ENCODE peak calls at places on chromosomes 3 and 15, in five cellular contexts. Z, Q, V, Y and H are unnamed samples.

GRCh38 chr3:9676780-9677179 is 26.9 kb upstream of the CPNE9 start:
- DNase-seq in Z (no peak), Q (no peak), V (no peak), Y (no peak), H (no peak)

GRCh38 chr3:106811376-106811775 is 565.9 kb upstream of the CCDC54 start:
- DNase-seq in Z (peak; percentile 91), Q (no peak), V (no peak), Y (no peak), H (no peak)

GRCh38 chr3:4290272-4290893 is 12.8 kb upstream of the SETMAR start:
- DNase-seq in Z (peak; percentile 18), Q (peak; percentile 55), V (peak; percentile 34), Y (no peak), H (peak; percentile 34)

GRCh38 chr15:62719316-62719715 is 323.2 kb upstream of the TPM1 start:
- DNase-seq in Z (peak; percentile 61), Q (no peak), V (no peak), Y (no peak), H (no peak)

GRCh38 chr3:172836390-172836997 is 86.0 kb downstream of the ECT2 start:
- DNase-seq in Z (peak; percentile 23), Q (peak; percentile 84), V (no peak), Y (no peak), H (no peak)

GRCh38 chr3:13158871-13159270 is 85.6 kb upstream of the IQSEC1 start:
- DNase-seq in Z (no peak), Q (no peak), V (no peak), Y (peak; percentile 12), H (no peak)

GRCh38 chr3:13665582-13666226 is 116.8 kb downstream of the FBLN2 start:
- DNase-seq in Z (no peak), Q (no peak), V (no peak), Y (no peak), H (no peak)

GRCh38 chr3:23376516-23377248 is 173.6 kb downstream of the UBE2E2 start:
- DNase-seq in Z (no peak), Q (no peak), V (no peak), Y (no peak), H (no peak)

GRCh38 chr3:10170915-10171478 is 6.3 kb downstream of the IRAK2 start:
- DNase-seq in Z (peak; percentile 17), Q (no peak), V (no peak), Y (no peak), H (no peak)

GRCh38 chr15:26790118-26790517 is 17.3 kb upstream of the GABRB3 start:
- DNase-seq in Z (no peak), Q (no peak), V (no peak), Y (no peak), H (no peak)

GRCh38 chr3:149555941-149556340 is 81.4 kb downstream of the TM4SF4 start:
- DNase-seq in Z (peak; percentile 83), Q (no peak), V (no peak), Y (no peak), H (no peak)

GRCh38 chr15:93882779-93883178 is 348.6 kb upstream of the MCTP2 start:
- DNase-seq in Z (no peak), Q (no peak), V (no peak), Y (no peak), H (no peak)

GRCh38 chr3:192851821-192852352 is 65.8 kb downstream of the MB21D2 start:
- DNase-seq in Z (peak; percentile 54), Q (no peak), V (no peak), Y (peak; percentile 76), H (no peak)

GRCh38 chr3:15475161-15475560 is 46.3 kb downstream of the COLQ start:
- DNase-seq in Z (no peak), Q (no peak), V (no peak), Y (no peak), H (no peak)

GRCh38 chr15:70339551-70340517 is 242.1 kb upstream of the TLE3 start:
- DNase-seq in Z (peak; percentile 55), Q (no peak), V (no peak), Y (no peak), H (no peak)

GRCh38 chr3:58531555-58531954 is 5.4 kb downstream of the ACOX2 start:
- DNase-seq in Z (no peak), Q (no peak), V (no peak), Y (no peak), H (no peak)

GRCh38 chr15:37792351-37792750 is 142.1 kb upstream of the TMCO5A start:
- DNase-seq in Z (peak; percentile 73), Q (no peak), V (no peak), Y (no peak), H (no peak)

GRCh38 chr15:65087411-65087810 is 10.9 kb downstream of the KBTBD13 start:
- DNase-seq in Z (no peak), Q (no peak), V (no peak), Y (no peak), H (no peak)

GRCh38 chr3:116394365-116394764 is 50.9 kb downstream of the LSAMP start:
- DNase-seq in Z (peak; percentile 51), Q (no peak), V (no peak), Y (no peak), H (no peak)

GRCh38 chr15:58535337-58535736 is 103.5 kb downstream of the LIPC start:
- DNase-seq in Z (no peak), Q (no peak), V (no peak), Y (no peak), H (no peak)

GRCh38 chr15:79283252-79284048 is 928 bp downstream of the ANKRD34C start:
- DNase-seq in Z (peak; percentile 24), Q (peak; percentile 89), V (peak; percentile 7), Y (no peak), H (peak; percentile 8)

GRCh38 chr3:46442591-46443530 is 21.8 kb downstream of the LTF start:
- DNase-seq in Z (peak; percentile 9), Q (peak; percentile 66), V (no peak), Y (no peak), H (peak; percentile 71)

GRCh38 chr3:132789959-132790358 is 67.8 kb upstream of the NPHP3 start:
- DNase-seq in Z (no peak), Q (no peak), V (no peak), Y (no peak), H (no peak)
- H3K27ac ChIP-seq in Z (no peak overlapping the region), Q (no peak overlapping the region), V (no peak overlapping the region), Y (no peak overlapping the region), H (no peak overlapping the region)

GRCh38 chr3:152471814-152472605 is 203.3 kb downstream of the MBNL1 start:
- DNase-seq in Z (peak; percentile 32), Q (peak; percentile 79), V (peak; percentile 70), Y (peak; percentile 81), H (peak; percentile 76)
- H3K4me3 ChIP-seq in Z (no peak overlapping the region), Q (no peak overlapping the region), V (no peak overlapping the region), Y (peak overlapping the region; percentile 34), H (peak overlapping the region; percentile 70)

DNA sequence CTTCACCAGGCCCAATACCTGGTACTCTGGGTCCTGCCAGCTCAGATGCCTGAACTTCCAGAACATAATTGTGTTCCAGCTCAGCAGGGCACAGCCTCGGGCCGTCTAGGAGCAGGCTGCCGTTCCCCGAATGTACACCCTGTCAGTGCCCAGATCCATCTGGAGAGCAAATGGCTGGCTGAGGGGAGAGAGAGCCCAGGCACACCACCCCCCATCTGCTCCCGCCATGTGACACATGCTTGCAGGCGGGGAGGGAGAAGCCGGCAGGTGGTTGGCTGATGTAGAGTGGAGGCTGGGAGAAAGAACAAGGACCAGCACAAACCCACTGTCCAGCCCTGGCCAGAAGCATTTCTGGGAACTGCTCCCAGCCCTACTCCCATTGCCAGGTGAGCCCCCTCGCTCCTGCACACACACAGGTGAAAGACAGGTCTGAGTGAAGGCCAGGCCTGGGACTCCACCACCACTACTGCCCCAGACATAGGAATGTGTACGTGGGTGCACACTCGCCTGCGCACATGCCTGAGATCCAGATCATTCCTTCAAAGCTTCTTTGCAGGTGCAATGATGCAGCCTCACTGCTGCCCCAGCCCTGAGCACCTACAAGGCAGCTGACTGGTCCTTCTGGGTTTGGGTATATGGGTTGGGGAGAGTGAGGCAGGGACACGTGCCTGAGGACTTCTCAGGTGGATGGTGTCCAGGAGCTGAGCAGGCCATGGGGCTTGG is 53.5 kb downstream of the SEMA5B start:
- DNase-seq in Z (peak; percentile 9), Q (no peak), V (no peak), Y (no peak), H (no peak)
- H3K4me1 ChIP-seq in Z (peaks cover 45% of the 10 kb centered on the region), Q (peaks cover 54% of the 10 kb centered on the region), V (peaks cover 13% of the 10 kb centered on the region), Y (peaks cover 66% of the 10 kb centered on the region), H (peaks cover 16% of the 10 kb centered on the region)

GRCh38 chr3:113783463-113783862 is 36.6 kb downstream of the ATP6V1A start:
- DNase-seq in Z (peak; percentile 98), Q (no peak), V (no peak), Y (no peak), H (no peak)
- H3K27ac ChIP-seq in Z (peak overlapping the region; percentile 95), Q (peak overlapping the region; percentile 70), V (no peak overlapping the region), Y (peak overlapping the region; percentile 44), H (no peak overlapping the region)

DNA sequence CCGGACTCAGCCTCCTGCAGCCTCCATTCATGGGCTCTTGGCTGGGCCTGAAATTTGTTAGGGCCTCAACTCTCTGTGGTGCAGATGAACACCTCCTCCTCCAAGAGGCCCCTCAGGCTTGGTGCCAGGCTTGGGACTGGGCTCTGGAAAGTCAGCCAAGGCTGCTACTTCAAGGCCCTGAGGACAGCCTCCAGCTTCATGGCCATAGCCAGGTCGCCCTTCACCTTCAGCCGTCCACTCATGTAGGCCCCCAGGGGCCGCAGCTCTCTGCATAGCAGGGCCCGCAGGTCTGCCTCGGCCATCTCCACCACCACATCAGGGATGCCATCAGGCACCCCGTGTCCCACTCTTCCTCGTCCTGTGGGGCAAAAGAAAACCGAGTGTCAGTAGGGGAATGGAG is 8.3 kb downstream of the STOML1 start:
- DNase-seq in Z (no peak), Q (no peak), V (no peak), Y (no peak), H (no peak)
- H3K4me3 ChIP-seq in Z (no peak overlapping the region), Q (no peak overlapping the region), V (no peak overlapping the region), Y (no peak overlapping the region), H (no peak overlapping the region)

GRCh38 chr15:67146875-67147381 is 81.5 kb downstream of the SMAD3 start:
- DNase-seq in Z (peak; percentile 93), Q (peak; percentile 55), V (peak; percentile 23), Y (peak; percentile 62), H (no peak)
- H3K4me1 ChIP-seq in Z (peaks cover 87% of the 10 kb centered on the region), Q (peaks cover 72% of the 10 kb centered on the region), V (peaks cover 88% of the 10 kb centered on the region), Y (peaks cover 82% of the 10 kb centered on the region), H (peaks cover 54% of the 10 kb centered on the region)

GRCh38 chr3:134350861-134351311 is 23.4 kb downstream of the AMOTL2 start:
- DNase-seq in Z (no peak), Q (no peak), V (no peak), Y (no peak), H (no peak)
- H3K27ac ChIP-seq in Z (no peak overlapping the region), Q (no peak overlapping the region), V (no peak overlapping the region), Y (peak overlapping the region; percentile 98), H (no peak overlapping the region)

DNA sequence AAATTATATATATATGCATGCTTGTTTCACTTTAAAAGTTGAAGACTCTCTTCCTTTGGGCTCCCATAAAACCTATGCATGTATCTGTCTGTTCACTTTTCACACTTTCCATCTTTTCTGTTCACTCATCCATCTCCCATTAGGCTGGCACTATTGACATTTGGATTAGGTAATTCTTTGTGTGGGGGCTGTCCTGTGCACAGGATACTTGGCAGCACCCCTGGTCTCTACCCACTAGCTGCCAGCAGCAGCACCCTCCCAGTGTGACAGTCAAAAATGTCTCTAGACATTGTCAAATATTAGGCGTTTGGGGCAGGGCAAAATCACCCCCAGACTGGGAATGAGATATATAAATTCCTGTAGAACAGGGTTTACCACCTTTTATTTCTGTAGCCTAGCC is 72.3 kb upstream of the EIF1B start:
- DNase-seq in Z (no peak), Q (no peak), V (no peak), Y (no peak), H (no peak)
- H3K4me3 ChIP-seq in Z (no peak overlapping the region), Q (no peak overlapping the region), V (no peak overlapping the region), Y (no peak overlapping the region), H (no peak overlapping the region)

GRCh38 chr15:42608767-42609488 is 33.5 kb downstream of the STARD9 start:
- DNase-seq in Z (no peak), Q (no peak), V (no peak), Y (no peak), H (no peak)
- H3K4me1 ChIP-seq in Z (peaks cover 6% of the 10 kb centered on the region), Q (no peaks in the 10 kb centered on the region), V (peaks cover 37% of the 10 kb centered on the region), Y (peaks cover 37% of the 10 kb centered on the region), H (peaks cover 43% of the 10 kb centered on the region)

GRCh38 chr3:127027811-127028548 is 45.1 kb downstream of the PLXNA1 start:
- DNase-seq in Z (no peak), Q (no peak), V (no peak), Y (no peak), H (no peak)
- H3K27ac ChIP-seq in Z (no peak overlapping the region), Q (no peak overlapping the region), V (no peak overlapping the region), Y (no peak overlapping the region), H (no peak overlapping the region)